ENCODE peak calls at places on chromosomes 1 and 21, in four cellular contexts. N is WERI-Rb-1, S is left lung, O is prostate gland. H is an unnamed sample.

GRCh38 chr1:14593279-14593678 is 5.2 kb upstream of the KAZN start:
- DNase-seq in N (no peak), S (no peak), O (no peak), H (no peak)

GRCh38 chr1:59752556-59753412 is 62.0 kb upstream of the HOOK1 start:
- DNase-seq in N (no peak), S (no peak), O (no peak), H (no peak)

GRCh38 chr1:9437931-9438330 is 101.3 kb upstream of the SLC25A33 start:
- DNase-seq in N (no peak), S (no peak), O (peak; percentile 82), H (no peak)

GRCh38 chr1:151839457-151840409 is at the start of gene C2CD4D:
- DNase-seq in N (no peak), S (peak; percentile 84), O (peak; percentile 79), H (peak; percentile 79)

GRCh38 chr1:54871275-54872040 is 15.5 kb downstream of the DHCR24 start:
- DNase-seq in N (no peak), S (no peak), O (no peak), H (no peak)

GRCh38 chr1:83901547-83902155 is 97.3 kb downstream of the TTLL7 start:
- DNase-seq in N (no peak), S (no peak), O (peak; percentile 55), H (peak; percentile 87)

GRCh38 chr1:198638894-198639319 is at the start of gene PTPRC:
- DNase-seq in N (no peak), S (no peak), O (no peak), H (no peak)

GRCh38 chr1:8598060-8598724 is 219.2 kb downstream of the RERE start:
- DNase-seq in N (peak; percentile 78), S (no peak), O (peak; percentile 29), H (no peak)

GRCh38 chr1:27119270-27119618 is 35.7 kb downstream of the SLC9A1 start:
- DNase-seq in N (no peak), S (no peak), O (no peak), H (no peak)

GRCh38 chr1:143720087-143721023 is 251.4 kb downstream of the FAM72C start:
- DNase-seq in N (no peak), S (no peak), O (no peak), H (no peak)

GRCh38 chr21:43211085-43212071 is 42.6 kb downstream of the CRYAA start:
- DNase-seq in N (peak; percentile 54), S (peak; percentile 83), O (peak; percentile 6), H (no peak)

DNA sequence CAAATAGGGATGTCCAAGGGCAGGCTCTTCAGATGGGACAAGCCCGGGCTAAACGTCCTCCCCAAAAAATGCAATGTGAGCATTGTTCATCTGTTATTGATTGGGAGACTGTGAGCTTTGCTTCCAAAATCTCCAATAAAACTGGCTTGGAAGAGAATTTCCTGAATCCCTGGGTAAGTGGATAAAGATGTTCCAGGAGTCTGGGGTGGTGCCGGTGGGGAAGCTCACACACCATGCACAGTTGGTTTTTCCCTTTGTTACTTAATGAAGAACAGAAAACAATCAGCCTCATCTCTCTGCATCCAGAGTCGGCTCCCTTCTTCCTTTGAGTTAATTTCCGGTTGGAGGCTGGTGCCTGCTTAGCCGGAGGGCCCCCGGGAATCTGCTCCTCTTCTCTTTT is 72.1 kb upstream of the ZBTB40 start:
- DNase-seq in N (no peak), S (no peak), O (no peak), H (no peak)
- TF ChIP-seq CTCF in N (no peak), S (no peak), O (no peak), H (no peak)

GRCh38 chr1:115337633-115338456 is at the start of gene NGF:
- DNase-seq in N (peak; percentile 29), S (peak; percentile 83), O (no peak), H (no peak)
- H3K4me3 ChIP-seq in N (peak within 1 kb of the TSS; percentile 56), S (peak within 1 kb of the TSS; percentile 34), O (peak within 1 kb of the TSS; percentile 28), H (peak within 1 kb of the TSS; percentile 17)

DNA sequence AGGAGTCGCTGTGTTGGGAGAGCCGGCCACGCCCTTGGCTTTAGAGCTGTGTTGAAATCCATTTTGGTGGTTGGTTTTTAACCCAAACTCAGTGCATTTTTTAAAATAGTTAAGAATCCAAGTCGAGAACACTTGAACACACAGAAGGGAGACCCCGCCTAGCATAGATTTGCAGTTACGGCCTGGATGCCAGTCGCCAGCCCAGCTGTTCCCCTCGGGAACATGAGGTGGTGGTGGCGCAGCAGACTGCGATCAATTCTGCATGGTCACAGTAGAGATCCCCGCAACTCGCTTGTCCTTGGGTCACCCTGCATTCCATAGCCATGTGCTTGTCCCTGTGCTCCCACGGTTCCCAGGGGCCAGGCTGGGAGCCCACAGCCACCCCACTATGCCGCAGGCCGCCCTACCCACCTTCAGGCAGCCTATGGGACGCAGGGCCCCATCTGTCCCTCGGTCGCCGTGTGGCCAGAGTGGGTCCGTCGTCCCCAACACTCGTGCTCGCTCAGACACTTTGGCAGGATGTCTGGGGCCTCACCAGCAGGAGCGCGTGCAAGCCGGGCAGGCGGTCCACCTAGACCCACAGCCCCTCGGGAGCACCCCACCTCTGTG is 4.7 kb downstream of the C1orf35 start:
- DNase-seq in N (no peak), S (no peak), O (no peak), H (no peak)
- TF ChIP-seq CTCF in N (no peak), S (no peak), O (no peak), H (no peak)

DNA sequence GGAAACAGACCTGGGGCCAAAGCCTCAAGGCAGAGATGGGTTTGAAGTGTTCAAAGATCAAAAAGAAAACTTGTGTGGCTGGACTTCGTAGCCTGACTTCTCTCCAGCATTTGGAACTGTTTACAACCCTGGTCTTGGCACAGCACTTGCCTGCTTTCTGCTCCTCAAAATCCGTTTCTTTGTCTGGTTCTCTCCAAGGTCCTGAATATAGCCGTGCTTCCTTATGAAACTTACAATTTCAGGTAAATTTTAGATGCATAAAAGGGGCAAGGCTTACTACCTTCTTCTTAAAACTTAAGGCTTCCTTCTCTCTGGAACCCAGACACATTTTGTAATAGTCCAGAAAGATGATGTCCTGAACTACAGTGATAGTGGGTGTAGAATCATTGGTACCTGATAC is 26.3 kb upstream of the FAM78B start:
- DNase-seq in N (no peak), S (no peak), O (no peak), H (no peak)
- H3K4me3 ChIP-seq in N (no peak overlapping the region), S (no peak overlapping the region), O (no peak overlapping the region), H (no peak overlapping the region)

GRCh38 chr1:110533230-110533629 is 14.3 kb upstream of the KCNA10 start:
- DNase-seq in N (no peak), S (no peak), O (no peak), H (no peak)

GRCh38 chr1:110525250-110525597 is 6.2 kb upstream of the KCNA10 start:
- DNase-seq in N (no peak), S (no peak), O (no peak), H (no peak)

GRCh38 chr1:110524311-110525249 is 5.6 kb upstream of the KCNA10 start:
- DNase-seq in N (peak; percentile 72), S (peak; percentile 50), O (no peak), H (no peak)

GRCh38 chr1:110526189-110526588 is 7.2 kb upstream of the KCNA10 start:
- DNase-seq in N (no peak), S (no peak), O (no peak), H (no peak)

DNA sequence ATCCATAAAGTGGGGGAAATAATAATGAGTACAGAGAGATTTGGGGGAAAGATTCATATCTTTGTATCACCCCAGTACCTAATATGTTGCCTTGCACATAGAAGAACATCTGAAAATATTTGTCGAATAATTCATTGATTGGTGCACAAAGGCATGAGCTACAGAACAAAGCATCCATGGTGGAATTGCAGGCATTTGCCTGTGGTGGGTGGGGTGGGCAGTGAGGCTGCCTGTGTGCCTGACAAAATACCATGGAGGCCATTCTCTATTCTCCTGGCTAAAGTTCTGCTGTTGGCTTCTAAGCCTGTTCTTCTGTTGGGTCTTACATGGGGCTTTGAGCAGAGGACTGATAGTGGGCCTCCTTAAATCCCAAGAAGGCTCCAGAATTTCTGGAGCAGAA is 10.0 kb upstream of the KCNA10 start:
- DNase-seq in N (no peak), S (no peak), O (no peak), H (no peak)
- TF ChIP-seq CTCF in N (no peak), S (no peak), O (no peak), H (no peak)

GRCh38 chr1:43454270-43455011 is 710 bp upstream of the HYI start:
- DNase-seq in N (peak; percentile 75), S (peak; percentile 76), O (peak; percentile 61), H (no peak)

GRCh38 chr1:43451157-43451591 is 2.6 kb downstream of the HYI start:
- DNase-seq in N (no peak), S (no peak), O (no peak), H (no peak)

GRCh38 chr1:43453442-43454269 is at the start of gene HYI:
- DNase-seq in N (peak; percentile 89), S (peak; percentile 94), O (peak; percentile 81), H (no peak)

GRCh38 chr1:43451701-43452532 is 1.8 kb downstream of the HYI start:
- DNase-seq in N (no peak), S (no peak), O (no peak), H (no peak)

DNA sequence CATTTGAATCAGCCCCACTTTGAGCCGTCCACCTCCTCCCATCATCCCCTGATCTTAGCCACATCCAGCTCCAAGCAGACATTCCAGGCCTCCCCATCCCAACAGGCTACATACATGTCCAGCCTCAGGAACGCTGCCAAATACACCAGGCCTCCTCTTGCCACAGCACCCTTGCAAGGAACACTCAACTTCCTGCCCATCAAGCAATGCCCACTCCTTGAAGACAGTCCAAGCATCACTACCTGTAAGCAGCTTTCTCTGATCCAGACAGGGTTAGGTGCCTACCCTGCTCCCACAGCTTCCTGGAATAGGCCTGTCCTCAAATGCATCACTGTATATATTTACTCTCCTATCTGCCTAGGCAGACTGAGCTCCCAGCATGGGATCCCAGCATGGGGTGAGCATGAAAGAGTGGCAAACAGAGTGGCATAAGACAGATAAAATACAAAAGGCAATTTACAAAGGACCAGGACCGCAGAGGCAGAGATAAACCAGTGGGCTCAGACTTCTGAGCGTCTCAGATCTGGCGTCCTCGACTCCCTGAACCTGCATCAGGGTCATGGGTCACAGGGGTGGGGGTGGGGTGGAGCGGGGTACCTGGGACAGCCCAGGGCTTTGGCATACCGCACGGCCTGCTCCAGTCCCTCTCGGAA is 816 bp downstream of the HYI start:
- DNase-seq in N (no peak), S (no peak), O (peak; percentile 39), H (no peak)
- H3K4me3 ChIP-seq in N (peak overlapping the region; percentile 76), S (peak overlapping the region; percentile 48), O (peak overlapping the region; percentile 56), H (no peak overlapping the region)

H was measured in LNCaP clone FGC.